ENCODE peak calls at places on chromosomes 3 and 15, in eight cellular contexts. B, L, D, I, T, Z, Q and O are unnamed samples.
A peak's percentile ranks its signal among the peaks of the same experiment; 100 is the strongest.

GRCh38 chr3:25945366-25945765 is 155.5 kb downstream of the OXSM start:
- DNase-seq in L (no peak), D (no peak), Z (no peak), T (no peak), I (no peak), Q (no peak), B (no peak), O (no peak)

GRCh38 chr15:61936528-61937195 is 123.6 kb downstream of the VPS13C start:
- DNase-seq in D (no peak), L (no peak), I (no peak), T (no peak), Z (no peak), B (no peak), Q (no peak), O (no peak)

GRCh38 chr3:20573175-20573574 is 387.2 kb upstream of the SGO1 start:
- DNase-seq in D (no peak), T (no peak), L (no peak), Z (no peak), B (no peak), I (no peak), Q (no peak), O (no peak)

GRCh38 chr3:1953519-1953918 is 145.1 kb upstream of the CNTN4 start:
- DNase-seq in I (no peak), D (no peak), Z (no peak), T (no peak), B (no peak), L (no peak), Q (no peak), O (no peak)

GRCh38 chr15:77630064-77630463 is 2.6 kb downstream of the LINGO1 start:
- DNase-seq in L (no peak), Q (no peak), T (no peak), I (no peak), D (no peak), B (no peak), Z (no peak), O (no peak)

GRCh38 chr3:37752661-37753055 is 109.0 kb upstream of the CTDSPL start:
- DNase-seq in T (no peak), I (no peak), Z (no peak), L (no peak), B (no peak), D (no peak), Q (no peak), O (no peak)

GRCh38 chr3:46629571-46630517 is 17.5 kb downstream of the FAM240A start:
- DNase-seq in T (peak; percentile 91), L (peak; percentile 70), B (peak; percentile 92), D (peak; percentile 57), I (peak; percentile 48), Z (peak; percentile 86), Q (peak; percentile 85), O (peak; percentile 94)

GRCh38 chr3:123330441-123330991 is 118.4 kb downstream of the ADCY5 start:
- DNase-seq in D (no peak), L (no peak), I (no peak), T (no peak), Q (peak; percentile 68), Z (peak; percentile 81), B (peak; percentile 63), O (peak; percentile 63)

GRCh38 chr3:71121429-71122167 is 461.9 kb downstream of the FOXP1 start:
- DNase-seq in L (no peak), T (no peak), I (no peak), Q (no peak), Z (peak; percentile 78), D (no peak), B (no peak), O (no peak)

GRCh38 chr3:1207904-1208303 is 115.1 kb downstream of the CNTN6 start:
- DNase-seq in D (no peak), Q (no peak), B (no peak), L (no peak), Z (no peak), I (no peak), T (no peak), O (no peak)

GRCh38 chr3:94875149-94875548 is 812.3 kb downstream of the NSUN3 start:
- DNase-seq in D (no peak), I (no peak), L (no peak), T (no peak), Q (no peak), Z (no peak), B (no peak), O (no peak)

GRCh38 chr3:17850448-17850847 is 108.0 kb upstream of the TBC1D5 start:
- DNase-seq in B (no peak), I (no peak), T (no peak), Z (no peak), L (no peak), Q (no peak), D (no peak), O (no peak)

GRCh38 chr3:160883373-160883772 is 127.3 kb downstream of the PPM1L start:
- DNase-seq in Z (no peak), L (no peak), B (no peak), T (no peak), D (no peak), Q (no peak), I (no peak), O (no peak)

GRCh38 chr3:14959358-14959943 is 12.1 kb downstream of the NR2C2 start:
- DNase-seq in Z (no peak), Q (no peak), D (no peak), T (no peak), I (no peak), L (no peak), B (no peak), O (no peak)

GRCh38 chr3:23644741-23645140 is 161.0 kb upstream of the UBE2E1 start:
- DNase-seq in Z (no peak), B (no peak), D (no peak), Q (no peak), T (no peak), L (no peak), I (no peak), O (no peak)

GRCh38 chr3:148861277-148861869 is 3.7 kb upstream of the CPA3 start:
- DNase-seq in T (no peak), D (no peak), I (peak; percentile 29), Q (no peak), B (no peak), L (no peak), Z (no peak), O (no peak)

GRCh38 chr3:153293222-153293621 is 131.2 kb downstream of the RAP2B start:
- DNase-seq in B (no peak), I (no peak), T (no peak), D (no peak), Q (no peak), L (no peak), Z (no peak), O (no peak)

GRCh38 chr3:170712798-170713197 is 126.9 kb upstream of the SLC7A14 start:
- DNase-seq in L (no peak), Z (no peak), Q (no peak), B (no peak), D (no peak), I (no peak), T (no peak), O (no peak)

GRCh38 chr3:130894130-130894872 is 417 bp downstream of the ATP2C1 start:
- DNase-seq in I (peak; percentile 4), Z (peak; percentile 67), L (peak; percentile 43), Q (peak; percentile 60), T (no peak), B (peak; percentile 68), D (peak; percentile 14), O (peak; percentile 92)

GRCh38 chr3:6743067-6743720 is 117.7 kb upstream of the GRM7 start:
- DNase-seq in T (no peak), L (no peak), Q (no peak), D (no peak), I (no peak), B (no peak), Z (no peak), O (no peak)

GRCh38 chr15:58564967-58565366 is 133.2 kb downstream of the LIPC start:
- DNase-seq in Z (no peak), Q (no peak), B (no peak), D (no peak), L (no peak), T (peak; percentile 68), I (no peak), O (no peak)

GRCh38 chr15:65576669-65577068 is 34.3 kb downstream of the INTS14 start:
- DNase-seq in B (no peak), Q (no peak), L (no peak), D (no peak), I (no peak), Z (no peak), T (no peak), O (no peak)

GRCh38 chr3:185929192-185930151 is 8.3 kb downstream of the TRA2B start:
- DNase-seq in I (no peak), D (no peak), L (no peak), B (no peak), Q (no peak), Z (no peak), T (no peak), O (no peak)
- TF ChIP-seq POLR2A in I (no peak), D (no peak), L (no peak), B (no peak), Q (no peak), Z (no peak), T (no peak), O (no peak)

DNA sequence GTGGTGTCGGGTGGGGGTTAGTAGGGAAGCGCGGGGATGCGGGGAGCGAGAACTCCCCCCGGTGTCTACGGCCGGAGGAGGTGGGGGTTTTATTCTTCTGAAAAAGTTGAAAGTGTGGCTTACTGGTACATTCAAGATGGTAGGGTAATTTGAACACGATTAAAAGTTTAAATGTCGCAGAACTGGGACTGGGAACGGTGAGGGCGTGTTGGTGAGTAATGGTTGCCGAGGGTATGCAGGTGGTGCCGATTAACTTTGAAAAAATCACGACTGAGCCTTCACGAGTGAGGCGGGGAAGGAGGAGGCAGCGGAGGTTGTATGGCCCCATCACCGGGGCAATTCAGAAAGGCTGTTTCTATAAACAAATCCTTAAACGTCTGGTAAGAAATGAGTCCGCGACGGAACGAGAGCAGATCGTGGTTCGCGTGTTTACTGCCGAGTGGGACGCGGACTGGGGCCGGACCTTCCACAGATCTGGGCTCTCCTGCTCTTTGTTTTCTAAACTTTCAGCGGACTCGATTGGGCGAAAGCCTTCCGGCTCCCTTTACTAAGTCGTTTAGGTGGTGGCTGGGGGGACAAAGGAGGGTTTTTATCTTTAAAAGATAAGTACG is 2.6 kb downstream of the IGF1R start:
- DNase-seq in L (peak; percentile 39), B (no peak), Q (peak; percentile 64), D (peak; percentile 15), T (no peak), Z (no peak), I (no peak), O (no peak)
- TF ChIP-seq POLR2A in L (no peak), B (no peak), Q (no peak), D (no peak), T (no peak), Z (no peak), I (no peak), O (no peak)

GRCh38 chr15:42056934-42057743 is 36.3 kb upstream of the PLA2G4E start:
- DNase-seq in D (peak; percentile 23), I (peak; percentile 88), B (peak; percentile 89), L (peak; percentile 84), T (no peak), Z (no peak), Q (peak; percentile 64), O (peak; percentile 84)
- TF ChIP-seq POLR2A in D (no peak), I (no peak), B (no peak), L (no peak), T (no peak), Z (no peak), Q (no peak), O (no peak)

DNA sequence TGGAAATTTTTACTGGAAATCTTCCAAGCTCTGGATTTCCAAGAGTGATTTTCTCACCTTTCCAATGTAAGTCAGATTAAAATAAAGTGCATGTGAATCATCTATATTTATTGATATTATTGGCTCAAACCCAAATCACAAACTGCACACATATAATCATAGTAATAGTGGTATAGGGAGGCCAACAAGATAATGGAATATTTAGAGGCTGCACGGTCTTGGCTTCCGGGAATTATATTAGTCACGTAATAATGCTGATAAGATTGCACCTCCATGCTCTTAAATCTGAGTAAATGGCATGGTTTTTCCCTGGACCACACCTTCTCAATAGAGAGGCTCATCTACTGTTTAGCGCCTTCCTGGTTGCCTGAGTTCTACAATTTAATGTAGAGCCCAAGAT is 567.1 kb upstream of the NR2F2 start:
- DNase-seq in Z (no peak), D (no peak), B (no peak), Q (no peak), L (no peak), T (no peak), I (no peak), O (no peak)
- TF ChIP-seq POLR2A in Z (no peak), D (no peak), B (no peak), Q (no peak), L (no peak), T (no peak), I (no peak), O (no peak)